ENCODE peak calls at places on chromosomes 6 and 20, in eight cellular contexts. One of them, this sample, is unnamed.
A peak's percentile ranks its signal among the peaks of the same experiment; 100 is the strongest.

GRCh38 chr6:4776967-4777925 is 1.0 kb downstream of the CDYL start:
- DNase-seq in tibial artery: no peak
- DNase-seq in prostate gland: peak; percentile 4
- DNase-seq in CD8-positive, alpha-beta T cell: peak; percentile 28
- DNase-seq in pancreas: peak; percentile 23
- DNase-seq in heart right ventricle: no peak
- DNase-seq in PC-3: peak; percentile 54
- DNase-seq in colonic mucosa: peak; percentile 47
- DNase-seq in this sample: peak; percentile 24

GRCh38 chr6:79011940-79012339 is 66.1 kb downstream of the PHIP start:
- DNase-seq in tibial artery: no peak
- DNase-seq in prostate gland: no peak
- DNase-seq in CD8-positive, alpha-beta T cell: no peak
- DNase-seq in pancreas: no peak
- DNase-seq in heart right ventricle: no peak
- DNase-seq in PC-3: no peak
- DNase-seq in colonic mucosa: no peak
- DNase-seq in this sample: no peak

GRCh38 chr6:32816746-32817204 is at the start of gene HLA-DOB:
- DNase-seq in tibial artery: no peak
- DNase-seq in prostate gland: no peak
- DNase-seq in CD8-positive, alpha-beta T cell: no peak
- DNase-seq in pancreas: no peak
- DNase-seq in heart right ventricle: no peak
- DNase-seq in PC-3: peak; percentile 76
- DNase-seq in colonic mucosa: no peak
- DNase-seq in this sample: no peak

GRCh38 chr6:163413345-163414116 is 987 bp upstream of the QKI start:
- DNase-seq in tibial artery: peak; percentile 79
- DNase-seq in prostate gland: peak; percentile 84
- DNase-seq in CD8-positive, alpha-beta T cell: peak; percentile 71
- DNase-seq in pancreas: peak; percentile 85
- DNase-seq in heart right ventricle: peak; percentile 91
- DNase-seq in PC-3: peak; percentile 80
- DNase-seq in colonic mucosa: peak; percentile 72
- DNase-seq in this sample: peak; percentile 86

GRCh38 chr20:58650181-58650775 is 805 bp upstream of the STX16 start:
- DNase-seq in tibial artery: no peak
- DNase-seq in prostate gland: no peak
- DNase-seq in CD8-positive, alpha-beta T cell: peak; percentile 60
- DNase-seq in pancreas: peak; percentile 32
- DNase-seq in heart right ventricle: peak; percentile 45
- DNase-seq in PC-3: no peak
- DNase-seq in colonic mucosa: peak; percentile 52
- DNase-seq in this sample: no peak

GRCh38 chr6:113654396-113654795 is 202.7 kb upstream of the MARCKS start:
- DNase-seq in tibial artery: peak; percentile 92
- DNase-seq in prostate gland: peak; percentile 91
- DNase-seq in CD8-positive, alpha-beta T cell: no peak
- DNase-seq in pancreas: peak; percentile 94
- DNase-seq in heart right ventricle: peak; percentile 29
- DNase-seq in PC-3: peak; percentile 91
- DNase-seq in colonic mucosa: no peak
- DNase-seq in this sample: no peak

GRCh38 chr6:108570518-108570917 is 9.8 kb downstream of the FOXO3 start:
- DNase-seq in tibial artery: no peak
- DNase-seq in prostate gland: no peak
- DNase-seq in CD8-positive, alpha-beta T cell: no peak
- DNase-seq in pancreas: no peak
- DNase-seq in heart right ventricle: no peak
- DNase-seq in PC-3: peak; percentile 13
- DNase-seq in colonic mucosa: no peak
- DNase-seq in this sample: no peak

GRCh38 chr20:14189794-14190402 is 147.5 kb downstream of the FLRT3 start:
- DNase-seq in tibial artery: no peak
- DNase-seq in prostate gland: peak; percentile 29
- DNase-seq in CD8-positive, alpha-beta T cell: no peak
- DNase-seq in pancreas: no peak
- DNase-seq in heart right ventricle: no peak
- DNase-seq in PC-3: peak; percentile 74
- DNase-seq in colonic mucosa: peak; percentile 29
- DNase-seq in this sample: no peak

DNA sequence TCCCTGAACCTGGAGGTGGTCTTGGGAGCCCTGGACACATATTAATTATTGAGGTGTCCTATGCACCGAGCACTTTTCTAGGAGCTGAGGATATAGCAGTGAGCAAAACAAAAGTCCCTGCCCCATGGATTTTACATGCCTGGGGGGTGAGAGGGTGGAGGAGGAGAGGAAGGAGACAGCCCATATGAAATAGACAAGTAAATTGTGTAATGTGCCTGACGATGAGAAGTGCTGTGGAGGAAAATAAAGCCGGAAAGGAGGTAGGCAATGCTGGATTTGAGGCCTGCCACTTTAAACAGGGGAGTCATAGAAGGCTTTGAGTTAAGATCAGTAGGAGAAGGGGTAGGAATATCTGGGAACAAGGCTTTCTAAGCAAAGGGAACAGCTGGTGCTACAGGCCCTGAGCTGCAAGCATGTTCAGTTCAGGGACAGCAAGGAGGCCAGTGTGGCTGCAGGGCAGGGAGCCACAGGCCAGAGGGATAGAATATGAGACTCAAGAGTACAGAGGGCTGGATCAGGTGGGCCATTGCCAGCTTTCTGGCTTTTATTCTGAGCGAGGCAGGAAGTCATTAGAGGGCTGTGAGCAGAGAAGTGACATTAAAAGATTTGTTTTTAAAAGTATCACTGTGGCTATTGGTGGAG is 19.1 kb upstream of the MYLIP start:
- DNase-seq in tibial artery: no peak
- DNase-seq in prostate gland: no peak
- DNase-seq in CD8-positive, alpha-beta T cell: no peak
- DNase-seq in pancreas: no peak
- DNase-seq in heart right ventricle: no peak
- DNase-seq in PC-3: no peak
- DNase-seq in colonic mucosa: no peak
- DNase-seq in this sample: no peak
- H3K4me1 ChIP-seq in tibial artery: peaks cover 22% of the 10 kb centered on the region
- H3K4me1 ChIP-seq in prostate gland: no peaks in the 10 kb centered on the region
- H3K4me1 ChIP-seq in CD8-positive, alpha-beta T cell: no peaks in the 10 kb centered on the region
- H3K4me1 ChIP-seq in pancreas: no peaks in the 10 kb centered on the region
- H3K4me1 ChIP-seq in heart right ventricle: peaks cover 17% of the 10 kb centered on the region
- H3K4me1 ChIP-seq in PC-3: no peaks in the 10 kb centered on the region
- H3K4me1 ChIP-seq in colonic mucosa: peaks cover 3% of the 10 kb centered on the region
- H3K4me1 ChIP-seq in this sample: no peaks in the 10 kb centered on the region

GRCh38 chr6:44859901-44860410 is 468.2 kb upstream of the RUNX2 start:
- DNase-seq in tibial artery: no peak
- DNase-seq in prostate gland: no peak
- DNase-seq in CD8-positive, alpha-beta T cell: no peak
- DNase-seq in pancreas: no peak
- DNase-seq in heart right ventricle: no peak
- DNase-seq in PC-3: no peak
- DNase-seq in colonic mucosa: no peak
- DNase-seq in this sample: no peak

GRCh38 chr6:44858998-44859397 is 469.1 kb upstream of the RUNX2 start:
- DNase-seq in tibial artery: no peak
- DNase-seq in prostate gland: no peak
- DNase-seq in CD8-positive, alpha-beta T cell: no peak
- DNase-seq in pancreas: no peak
- DNase-seq in heart right ventricle: no peak
- DNase-seq in PC-3: no peak
- DNase-seq in colonic mucosa: no peak
- DNase-seq in this sample: no peak

GRCh38 chr6:44856495-44856878 is 469.0 kb downstream of the CDC5L start:
- DNase-seq in tibial artery: no peak
- DNase-seq in prostate gland: no peak
- DNase-seq in CD8-positive, alpha-beta T cell: no peak
- DNase-seq in pancreas: no peak
- DNase-seq in heart right ventricle: no peak
- DNase-seq in PC-3: no peak
- DNase-seq in colonic mucosa: no peak
- DNase-seq in this sample: no peak

GRCh38 chr6:44854712-44855111 is 467.2 kb downstream of the CDC5L start:
- DNase-seq in tibial artery: no peak
- DNase-seq in prostate gland: no peak
- DNase-seq in CD8-positive, alpha-beta T cell: no peak
- DNase-seq in pancreas: no peak
- DNase-seq in heart right ventricle: no peak
- DNase-seq in PC-3: no peak
- DNase-seq in colonic mucosa: no peak
- DNase-seq in this sample: no peak

DNA sequence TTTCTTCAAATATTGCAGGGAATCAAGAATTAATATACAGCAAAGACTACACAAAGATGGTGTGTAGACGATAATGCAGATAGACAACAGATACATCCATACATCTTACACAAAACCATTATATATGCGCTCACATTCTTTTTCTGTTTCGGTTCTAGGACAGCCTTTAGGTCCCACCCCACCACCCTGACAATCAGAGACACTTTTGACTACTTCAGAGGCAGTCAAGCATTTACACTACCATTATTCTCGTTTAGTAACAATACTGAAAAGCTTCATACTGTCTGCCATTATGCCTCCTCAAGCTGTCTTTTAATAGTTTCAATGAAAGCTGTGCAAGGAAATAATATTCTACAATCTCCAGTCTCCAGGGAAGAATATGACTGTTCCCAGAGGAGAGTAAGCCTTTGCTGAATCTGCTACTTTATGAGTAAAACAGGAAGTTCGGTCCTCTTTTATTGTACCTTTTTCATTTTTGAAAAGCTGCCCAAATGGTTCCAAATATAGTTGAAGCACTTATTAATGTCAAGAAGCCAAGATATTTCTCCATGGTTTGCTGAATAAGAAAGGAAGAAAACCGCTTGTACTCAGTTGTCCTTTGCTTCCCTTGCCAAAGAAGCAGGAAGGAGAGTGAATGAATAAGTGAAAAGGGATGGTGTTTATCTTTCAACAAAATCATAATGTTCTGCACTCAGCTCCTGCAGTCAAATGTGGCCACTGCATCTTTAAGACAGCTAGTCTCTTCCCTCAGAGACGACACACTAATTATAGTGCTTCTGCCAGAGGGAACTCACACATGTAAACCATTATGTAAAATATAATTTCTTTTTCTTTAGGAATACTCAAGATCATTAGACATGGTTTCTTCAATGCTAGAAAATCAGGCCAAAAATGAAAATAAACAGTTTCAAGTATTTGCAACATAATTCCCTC is 468.3 kb downstream of the CDC5L start:
- DNase-seq in tibial artery: no peak
- DNase-seq in prostate gland: no peak
- DNase-seq in CD8-positive, alpha-beta T cell: no peak
- DNase-seq in pancreas: no peak
- DNase-seq in heart right ventricle: no peak
- DNase-seq in PC-3: no peak
- DNase-seq in colonic mucosa: no peak
- DNase-seq in this sample: no peak
- H3K4me3 ChIP-seq in tibial artery: no peak overlapping the region
- H3K4me3 ChIP-seq in prostate gland: no peak overlapping the region
- H3K4me3 ChIP-seq in CD8-positive, alpha-beta T cell: no peak overlapping the region
- H3K4me3 ChIP-seq in pancreas: no peak overlapping the region
- H3K4me3 ChIP-seq in heart right ventricle: no peak overlapping the region
- H3K4me3 ChIP-seq in PC-3: no peak overlapping the region
- H3K4me3 ChIP-seq in colonic mucosa: no peak overlapping the region
- H3K4me3 ChIP-seq in this sample: no peak overlapping the region

GRCh38 chr6:159680104-159680503 is 12.9 kb downstream of the SOD2 start:
- DNase-seq in tibial artery: no peak
- DNase-seq in prostate gland: no peak
- DNase-seq in CD8-positive, alpha-beta T cell: no peak
- DNase-seq in pancreas: no peak
- DNase-seq in heart right ventricle: no peak
- DNase-seq in PC-3: no peak
- DNase-seq in colonic mucosa: no peak
- DNase-seq in this sample: no peak

GRCh38 chr6:159683722-159684304 is 9.2 kb downstream of the SOD2 start:
- DNase-seq in tibial artery: no peak
- DNase-seq in prostate gland: no peak
- DNase-seq in CD8-positive, alpha-beta T cell: no peak
- DNase-seq in pancreas: no peak
- DNase-seq in heart right ventricle: no peak
- DNase-seq in PC-3: no peak
- DNase-seq in colonic mucosa: no peak
- DNase-seq in this sample: no peak

GRCh38 chr6:159679091-159680077 is 13.7 kb downstream of the SOD2 start:
- DNase-seq in tibial artery: no peak
- DNase-seq in prostate gland: no peak
- DNase-seq in CD8-positive, alpha-beta T cell: no peak
- DNase-seq in pancreas: no peak
- DNase-seq in heart right ventricle: no peak
- DNase-seq in PC-3: peak; percentile 1
- DNase-seq in colonic mucosa: no peak
- DNase-seq in this sample: no peak

GRCh38 chr6:159681104-159681503 is 11.9 kb downstream of the SOD2 start:
- DNase-seq in tibial artery: no peak
- DNase-seq in prostate gland: no peak
- DNase-seq in CD8-positive, alpha-beta T cell: no peak
- DNase-seq in pancreas: no peak
- DNase-seq in heart right ventricle: no peak
- DNase-seq in PC-3: no peak
- DNase-seq in colonic mucosa: no peak
- DNase-seq in this sample: no peak

DNA sequence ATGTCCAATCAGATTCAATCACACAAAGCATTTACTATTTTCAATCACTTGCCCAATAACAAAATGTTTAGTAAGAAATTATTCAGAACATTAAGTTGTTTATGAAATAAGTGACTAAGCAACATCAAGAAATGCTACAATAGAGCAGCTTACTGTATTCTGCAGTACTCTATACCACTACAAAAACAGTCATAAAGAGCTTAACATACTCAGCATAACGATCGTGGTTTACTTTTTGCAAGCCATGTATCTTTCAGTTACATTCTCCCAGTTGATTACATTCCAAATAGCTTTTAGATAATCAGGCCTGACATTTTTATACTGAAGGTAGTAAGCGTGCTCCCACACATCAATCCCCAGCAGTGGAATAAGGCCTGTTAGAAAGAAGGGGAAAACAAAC is 10.8 kb downstream of the SOD2 start:
- DNase-seq in tibial artery: no peak
- DNase-seq in prostate gland: no peak
- DNase-seq in CD8-positive, alpha-beta T cell: no peak
- DNase-seq in pancreas: no peak
- DNase-seq in heart right ventricle: no peak
- DNase-seq in PC-3: no peak
- DNase-seq in colonic mucosa: no peak
- DNase-seq in this sample: no peak
- H3K4me1 ChIP-seq in tibial artery: no peaks in the 10 kb centered on the region
- H3K4me1 ChIP-seq in prostate gland: no peaks in the 10 kb centered on the region
- H3K4me1 ChIP-seq in CD8-positive, alpha-beta T cell: peaks cover 4% of the 10 kb centered on the region
- H3K4me1 ChIP-seq in pancreas: no peaks in the 10 kb centered on the region
- H3K4me1 ChIP-seq in heart right ventricle: peaks cover 35% of the 10 kb centered on the region
- H3K4me1 ChIP-seq in PC-3: peaks cover 4% of the 10 kb centered on the region
- H3K4me1 ChIP-seq in colonic mucosa: peaks cover 3% of the 10 kb centered on the region
- H3K4me1 ChIP-seq in this sample: no peaks in the 10 kb centered on the region

DNA sequence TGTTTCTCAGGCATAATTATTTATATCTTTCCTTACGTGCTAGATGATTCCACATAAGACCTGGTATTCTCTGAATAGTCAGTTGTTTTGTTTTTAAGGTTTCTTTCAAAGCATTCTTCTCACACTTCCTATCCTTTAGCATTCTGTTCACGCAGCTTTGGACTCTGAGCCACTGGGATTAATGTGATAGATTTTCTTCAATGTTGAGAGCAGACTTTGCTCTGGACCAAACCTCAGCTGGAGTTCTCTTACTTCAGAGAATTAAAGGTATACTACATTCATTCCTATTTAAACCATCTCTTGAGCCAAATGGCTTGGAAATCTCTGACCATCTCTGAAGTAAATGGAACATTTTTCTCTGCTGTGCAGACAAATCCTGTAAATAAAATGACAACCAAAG is 70.7 kb upstream of the TRAF3IP2 start:
- DNase-seq in tibial artery: no peak
- DNase-seq in prostate gland: no peak
- DNase-seq in CD8-positive, alpha-beta T cell: no peak
- DNase-seq in pancreas: no peak
- DNase-seq in heart right ventricle: no peak
- DNase-seq in PC-3: no peak
- DNase-seq in colonic mucosa: no peak
- DNase-seq in this sample: no peak
- H3K4me3 ChIP-seq in tibial artery: no peak overlapping the region
- H3K4me3 ChIP-seq in prostate gland: no peak overlapping the region
- H3K4me3 ChIP-seq in CD8-positive, alpha-beta T cell: no peak overlapping the region
- H3K4me3 ChIP-seq in pancreas: no peak overlapping the region
- H3K4me3 ChIP-seq in heart right ventricle: no peak overlapping the region
- H3K4me3 ChIP-seq in PC-3: no peak overlapping the region
- H3K4me3 ChIP-seq in colonic mucosa: no peak overlapping the region
- H3K4me3 ChIP-seq in this sample: no peak overlapping the region